ENCODE peak calls at places on chromosomes 13 and 19, in five cellular contexts. X, G, P, V and Q are unnamed samples.

GRCh38 chr19:45558399-45558878 is 26.2 kb downstream of the OPA3 start:
- DNase-seq in G (peak), V (peak), X (no peak), P (peak), Q (peak)

GRCh38 chr19:4373601-4374441 is 26.5 kb downstream of the SH3GL1 start:
- DNase-seq in V (peak), G (no peak), P (no peak), X (no peak), Q (no peak)

GRCh38 chr13:28100149-28101121 is at the start of gene FLT3:
- DNase-seq in G (peak), X (peak), P (peak), V (peak), Q (peak)

GRCh38 chr19:10206226-10206873 is 11.6 kb upstream of the DNMT1 start:
- DNase-seq in V (peak), X (no peak), P (no peak), G (peak), Q (no peak)

GRCh38 chr19:49968279-49968922 is 7.4 kb upstream of the SIGLEC11 start:
- DNase-seq in X (no peak), P (no peak), V (no peak), G (no peak), Q (no peak)

GRCh38 chr19:16330811-16331690 is 6.4 kb downstream of the KLF2 start:
- DNase-seq in P (no peak), X (no peak), G (no peak), V (no peak), Q (no peak)

GRCh38 chr13:50220938-50221337 is 205.7 kb downstream of the KCNRG start:
- DNase-seq in V (no peak), X (no peak), P (no peak), G (no peak), Q (no peak)

GRCh38 chr13:41700790-41701310 is 243.5 kb downstream of the RGCC start:
- DNase-seq in X (no peak), V (peak), G (no peak), P (no peak), Q (no peak)

GRCh38 chr13:40132249-40132648 is 476.8 kb downstream of the COG6 start:
- DNase-seq in P (no peak), V (no peak), G (no peak), X (no peak), Q (no peak)

GRCh38 chr19:38527466-38528136 is 90.2 kb downstream of the MAP4K1 start:
- DNase-seq in P (peak), X (no peak), V (no peak), G (peak), Q (no peak)

GRCh38 chr13:40502236-40502635 is 164.2 kb downstream of the FOXO1 start:
- DNase-seq in V (no peak), G (no peak), P (no peak), X (peak), Q (no peak)

GRCh38 chr13:63942372-63942771 is 2526.7 kb upstream of the PCDH20 start:
- DNase-seq in X (no peak), G (no peak), V (no peak), P (no peak), Q (no peak)

GRCh38 chr13:113853518-113854237 is 10.2 kb downstream of the GAS6 start:
- DNase-seq in P (no peak), G (peak), V (peak), X (peak), Q (peak)

GRCh38 chr19:32876236-32876918 is 6.8 kb upstream of the SLC7A9 start:
- DNase-seq in P (no peak), V (no peak), X (peak), G (no peak), Q (no peak)

GRCh38 chr13:33016414-33017409 is at the start of gene KL:
- DNase-seq in G (peak), X (no peak), V (peak), P (peak), Q (peak)

GRCh38 chr13:98291658-98292057 is 114.6 kb upstream of the RNF113B start:
- DNase-seq in G (no peak), P (no peak), X (no peak), V (no peak), Q (no peak)

GRCh38 chr13:98496239-98496668 is 80.7 kb downstream of the STK24 start:
- DNase-seq in X (no peak), P (no peak), V (no peak), G (no peak), Q (no peak)